ENCODE peak calls at places on chromosomes 16 and 17, in nine cellular contexts. T, A, B, C, Q, P, O, S and W are unnamed samples.
A peak's percentile ranks its signal among the peaks of the same experiment; 100 is the strongest.

GRCh38 chr17:4939554-4939803 is 367 bp downstream of the SLC25A11 start:
- DNase-seq in T (peak; percentile 70), A (peak; percentile 55), B (no peak), C (no peak), Q (peak; percentile 70), P (peak; percentile 32), O (no peak), S (no peak), W (no peak)

GRCh38 chr16:86809458-86809955 is 231.2 kb downstream of the FOXL1 start:
- DNase-seq in T (no peak), A (peak; percentile 23), B (peak; percentile 59), C (peak; percentile 27), Q (no peak), P (no peak), O (no peak), S (peak; percentile 68), W (no peak)

GRCh38 chr17:31015639-31016038 is 44.8 kb downstream of the RNF135 start:
- DNase-seq in T (no peak), A (no peak), B (no peak), C (no peak), Q (no peak), P (no peak), O (no peak), S (no peak), W (no peak)

GRCh38 chr17:1029196-1029911 is 32.4 kb downstream of the TIMM22 start:
- DNase-seq in T (no peak), A (no peak), B (peak; percentile 75), C (peak; percentile 29), Q (peak; percentile 87), P (peak; percentile 43), O (no peak), S (peak; percentile 53), W (peak; percentile 69)

GRCh38 chr17:77768475-77768874 is 190.0 kb upstream of the TNRC6C start:
- DNase-seq in T (no peak), A (no peak), B (no peak), C (no peak), Q (no peak), P (no peak), O (no peak), S (no peak), W (no peak)

GRCh38 chr17:60134396-60135159 is 15.2 kb upstream of the CA4 start:
- DNase-seq in T (peak; percentile 47), A (no peak), B (peak; percentile 55), C (peak; percentile 47), Q (peak; percentile 51), P (no peak), O (no peak), S (peak; percentile 34), W (no peak)

GRCh38 chr16:15847621-15848175 is 9.1 kb downstream of the MYH11 start:
- DNase-seq in T (no peak), A (no peak), B (peak; percentile 13), C (no peak), Q (no peak), P (no peak), O (no peak), S (no peak), W (no peak)

GRCh38 chr17:19273731-19274130 is 36.6 kb downstream of the EPN2 start:
- DNase-seq in T (no peak), A (no peak), B (no peak), C (no peak), Q (no peak), P (no peak), O (no peak), S (no peak), W (no peak)

GRCh38 chr17:35390663-35391062 is 17.2 kb upstream of the SLFN11 start:
- DNase-seq in T (no peak), A (no peak), B (no peak), C (peak; percentile 69), Q (no peak), P (no peak), O (no peak), S (no peak), W (no peak)

GRCh38 chr16:16143038-16143763 is 80.1 kb downstream of the ABCC6 start:
- DNase-seq in T (no peak), A (peak; percentile 83), B (no peak), C (no peak), Q (no peak), P (no peak), O (peak; percentile 23), S (no peak), W (no peak)

GRCh38 chr17:68740555-68741447 is 139.6 kb upstream of the FAM20A start:
- DNase-seq in T (no peak), A (no peak), B (no peak), C (no peak), Q (no peak), P (no peak), O (no peak), S (no peak), W (no peak)

GRCh38 chr16:82580293-82580900 is 46.4 kb upstream of the CDH13 start:
- DNase-seq in T (no peak), A (peak; percentile 34), B (no peak), C (peak; percentile 7), Q (no peak), P (no peak), O (peak; percentile 6), S (peak; percentile 1), W (no peak)

GRCh38 chr16:27174007-27174406 is 29.3 kb upstream of the KDM8 start:
- DNase-seq in T (no peak), A (no peak), B (no peak), C (no peak), Q (no peak), P (peak; percentile 27), O (peak; percentile 41), S (no peak), W (no peak)

GRCh38 chr17:31475378-31476162 is 84.1 kb downstream of the RAB11FIP4 start:
- DNase-seq in T (no peak), A (no peak), B (no peak), C (no peak), Q (no peak), P (no peak), O (peak; percentile 33), S (no peak), W (no peak)

GRCh38 chr17:36945959-36946725 is 2.6 kb upstream of the AATF start:
- DNase-seq in T (no peak), A (peak; percentile 50), B (no peak), C (no peak), Q (no peak), P (no peak), O (no peak), S (no peak), W (peak; percentile 74)

DNA sequence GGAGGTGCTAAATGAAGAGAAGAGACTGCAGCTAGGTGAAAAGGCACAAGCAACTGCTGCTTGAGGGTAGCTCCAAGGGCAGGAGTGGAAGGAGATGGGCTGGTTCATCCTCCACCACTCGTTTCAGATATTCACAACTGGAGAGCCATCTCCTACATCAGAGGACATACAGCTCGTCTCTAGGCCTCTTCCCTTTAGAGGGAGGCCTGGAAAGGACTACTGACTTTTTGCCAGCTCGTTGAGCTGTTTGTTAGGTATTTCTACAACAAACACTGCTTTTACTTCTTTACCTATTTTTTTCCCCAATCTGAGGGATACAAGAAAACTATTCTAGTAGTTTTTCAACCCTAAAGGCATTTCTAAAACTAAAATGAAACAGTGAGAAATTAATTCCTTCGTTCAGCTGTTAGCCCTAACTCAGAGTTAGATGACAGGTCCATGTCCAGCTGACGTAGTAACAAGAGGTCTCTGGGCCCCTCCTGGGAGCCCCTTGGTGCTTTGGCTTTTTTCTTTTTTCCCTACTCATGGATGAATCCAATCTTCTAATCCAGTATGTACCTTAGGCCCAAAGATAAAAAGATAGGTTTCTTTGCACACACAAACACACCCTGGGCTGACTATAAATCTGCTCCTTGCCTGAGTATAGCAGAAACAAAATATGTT is 47.8 kb upstream of the TBX2 start:
- DNase-seq in T (no peak), A (no peak), B (no peak), C (no peak), Q (no peak), P (no peak), O (no peak), S (no peak), W (no peak)
- H3K4me3 ChIP-seq in T (no peak overlapping the region), A (no peak overlapping the region), B (no peak overlapping the region), C (no peak overlapping the region), Q (no peak overlapping the region), P (no peak overlapping the region), O (no peak overlapping the region), S (no peak overlapping the region), W (no peak overlapping the region)

GRCh38 chr17:49358638-49359247 is 3.3 kb downstream of the ZNF652 start:
- DNase-seq in T (no peak), A (no peak), B (no peak), C (peak; percentile 9), Q (no peak), P (no peak), O (peak; percentile 88), S (no peak), W (peak; percentile 21)
- H3K4me3 ChIP-seq in T (no peak overlapping the region), A (no peak overlapping the region), B (no peak overlapping the region), C (no peak overlapping the region), Q (no peak overlapping the region), P (no peak overlapping the region), O (peak overlapping the region; percentile 46), S (no peak overlapping the region), W (no peak overlapping the region)

GRCh38 chr17:82883461-82884031 is 43.7 kb upstream of the ZNF750 start:
- DNase-seq in T (no peak), A (no peak), B (no peak), C (no peak), Q (no peak), P (no peak), O (no peak), S (no peak), W (no peak)
- H3K4me3 ChIP-seq in T (no peak overlapping the region), A (no peak overlapping the region), B (no peak overlapping the region), C (no peak overlapping the region), Q (no peak overlapping the region), P (no peak overlapping the region), O (no peak overlapping the region), S (no peak overlapping the region), W (no peak overlapping the region)

DNA sequence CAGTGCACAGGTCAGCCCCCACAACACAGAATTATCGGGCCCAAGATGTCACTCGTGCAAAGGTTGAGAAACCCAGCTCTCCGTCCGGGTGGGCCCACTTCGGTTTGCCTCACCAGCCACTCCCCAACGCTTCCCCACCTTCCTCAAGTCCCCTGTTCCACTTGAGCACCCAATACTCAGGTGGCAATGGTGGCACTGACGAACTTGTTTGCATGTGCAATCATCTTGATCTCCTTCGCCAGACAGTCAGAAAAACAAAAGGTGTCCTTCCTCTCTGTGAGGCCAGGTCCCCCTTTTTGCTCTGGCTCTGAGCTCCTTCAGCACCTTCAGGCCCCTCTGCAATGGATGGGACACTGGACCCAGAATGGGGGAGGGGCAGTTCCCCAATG is 3.7 kb downstream of the GGA2 start:
- DNase-seq in T (no peak), A (no peak), B (no peak), C (no peak), Q (no peak), P (no peak), O (peak; percentile 29), S (no peak), W (no peak)
- H3K4me3 ChIP-seq in T (no peak overlapping the region), A (no peak overlapping the region), B (no peak overlapping the region), C (no peak overlapping the region), Q (no peak overlapping the region), P (no peak overlapping the region), O (peak overlapping the region; percentile 53), S (no peak overlapping the region), W (no peak overlapping the region)